ENCODE peak calls at places on chromosome 4, in seven cellular contexts. M is stimulated activated CD8-positive, alpha-beta memory T cell treated with anti-CD3 and anti-CD28 coated beads, Interleukin-4, amount 100 ng/mL, for 24 hours; N is tibial artery; C is naive thymus-derived CD4-positive, alpha-beta T cell; P is spleen; I is A549; H is Calu3. X is an unnamed sample.
A peak's percentile ranks its signal among the peaks of the same experiment; 100 is the strongest.

GRCh38 chr4:153432971-153433752 is 33.0 kb upstream of the TMEM131L start:
- DNase-seq in I (peak; percentile 5), H (peak; percentile 61), N (peak; percentile 55), C (peak; percentile 59), P (peak; percentile 83), M (peak; percentile 53), X (peak; percentile 36)

GRCh38 chr4:34854451-34854850 is 1389.9 kb downstream of the ARAP2 start:
- DNase-seq in M (no peak), C (no peak), P (no peak), I (no peak), N (no peak), H (no peak), X (no peak)

GRCh38 chr4:1656132-1656531 is 28.0 kb downstream of the FAM53A start:
- DNase-seq in M (no peak), N (no peak), H (no peak), P (no peak), C (no peak), I (no peak), X (no peak)

GRCh38 chr4:106358899-106359298 is 9.7 kb downstream of the GIMD1 start:
- DNase-seq in C (no peak), I (no peak), P (no peak), N (no peak), M (no peak), H (no peak), X (no peak)

GRCh38 chr4:156476359-156476758 is 495.2 kb downstream of the PDGFC start:
- DNase-seq in I (peak; percentile 1), C (no peak), M (no peak), P (no peak), N (no peak), H (peak; percentile 1), X (no peak)

GRCh38 chr4:179307297-179308136 is 1865.3 kb upstream of the AGA start:
- DNase-seq in P (no peak), H (peak; percentile 55), I (peak; percentile 1), M (no peak), N (no peak), C (peak; percentile 21), X (no peak)

GRCh38 chr4:67810011-67810410 is 55.8 kb upstream of the GNRHR start:
- DNase-seq in M (no peak), P (no peak), I (no peak), H (no peak), C (no peak), N (no peak), X (no peak)

GRCh38 chr4:52407545-52407944 is 251.6 kb downstream of the USP46 start:
- DNase-seq in H (no peak), N (no peak), M (no peak), C (no peak), P (no peak), I (no peak), X (no peak)

GRCh38 chr4:52010976-52011375 is 9.2 kb downstream of the LRRC66 start:
- DNase-seq in M (no peak), H (no peak), I (no peak), N (no peak), C (no peak), P (no peak), X (no peak)

GRCh38 chr4:85527815-85528214 is 52.9 kb downstream of the ARHGAP24 start:
- DNase-seq in P (no peak), H (no peak), N (no peak), I (no peak), M (no peak), C (no peak), X (no peak)

GRCh38 chr4:186201535-186202230 is 10.3 kb downstream of the CYP4V2 start:
- DNase-seq in N (no peak), M (peak; percentile 20), P (peak; percentile 87), C (no peak), I (peak; percentile 64), H (peak; percentile 68), X (peak; percentile 68)

GRCh38 chr4:94642561-94642866 is 115.2 kb upstream of the BMPR1B start:
- DNase-seq in H (peak; percentile 22), C (no peak), N (no peak), P (no peak), M (no peak), I (no peak), X (no peak)

GRCh38 chr4:125639182-125639621 is 324.4 kb downstream of the FAT4 start:
- DNase-seq in C (no peak), N (no peak), M (no peak), I (no peak), P (peak; percentile 75), H (no peak), X (no peak)

GRCh38 chr4:168220893-168221292 is 97.7 kb downstream of the DDX60 start:
- DNase-seq in P (no peak), N (no peak), M (no peak), I (no peak), H (no peak), C (no peak), X (no peak)

GRCh38 chr4:122119739-122120138 is 32.4 kb upstream of the BLTP1 start:
- DNase-seq in C (no peak), M (no peak), P (no peak), H (no peak), N (no peak), I (no peak), X (no peak)

GRCh38 chr4:17111436-17111835 is 213.0 kb upstream of the LDB2 start:
- DNase-seq in P (no peak), H (no peak), N (no peak), M (no peak), C (no peak), I (no peak), X (no peak)

GRCh38 chr4:85955614-85956295 is 404.1 kb downstream of the MAPK10 start:
- DNase-seq in P (no peak), I (no peak), N (no peak), H (no peak), C (no peak), M (no peak), X (no peak)

GRCh38 chr4:97778174-97778573 is 365.1 kb downstream of the STPG2 start:
- DNase-seq in I (no peak), M (no peak), N (no peak), C (no peak), P (no peak), H (no peak), X (no peak)

GRCh38 chr4:8820178-8821102 is 51.2 kb downstream of the HMX1 start:
- DNase-seq in I (no peak), M (no peak), N (no peak), C (no peak), H (no peak), P (peak; percentile 66), X (no peak)

GRCh38 chr4:185541251-185541671 is 6.0 kb upstream of the PDLIM3 start:
- DNase-seq in P (no peak), I (no peak), M (no peak), H (no peak), C (no peak), N (peak; percentile 78), X (no peak)

GRCh38 chr4:21001490-21001889 is 301.2 kb downstream of the PACRGL start:
- DNase-seq in N (no peak), H (no peak), M (no peak), I (no peak), P (no peak), C (no peak), X (no peak)

GRCh38 chr4:128974203-128974602 is 119.1 kb downstream of the SCLT1 start:
- DNase-seq in I (no peak), M (no peak), H (no peak), N (no peak), P (no peak), C (no peak), X (no peak)

GRCh38 chr4:184953971-184954370 is 64.3 kb upstream of the HELT start:
- DNase-seq in I (no peak), N (no peak), P (no peak), H (no peak), C (no peak), M (no peak), X (no peak)

GRCh38 chr4:105679186-105679585 is 29.3 kb downstream of the INTS12 start:
- DNase-seq in I (no peak), H (no peak), N (no peak), P (no peak), C (no peak), M (no peak), X (no peak)

GRCh38 chr4:56197387-56197786 is 189.9 kb downstream of the AASDH start:
- DNase-seq in P (no peak), C (no peak), M (no peak), H (peak; percentile 5), N (no peak), I (no peak), X (no peak)

GRCh38 chr4:27921236-27921635 is 1060.6 kb downstream of the STIM2 start:
- DNase-seq in M (no peak), I (no peak), N (no peak), P (no peak), H (no peak), C (no peak), X (no peak)

GRCh38 chr4:143986173-143986572 is 33.0 kb downstream of the GYPB start:
- DNase-seq in H (no peak), C (no peak), M (no peak), N (no peak), I (no peak), P (no peak), X (no peak)

GRCh38 chr4:145619639-145619996 is 433 bp downstream of the MMAA start:
- DNase-seq in M (peak; percentile 34), C (no peak), N (peak; percentile 47), H (peak; percentile 74), P (peak; percentile 80), I (peak; percentile 48), X (no peak)